ENCODE peak calls at places on chromosomes 3 and 15, in seven cellular contexts. One of them, this sample, is unnamed.
A peak's percentile ranks its signal among the peaks of the same experiment; 100 is the strongest.

GRCh38 chr15:56232058-56232457 is 11.6 kb downstream of the RFX7 start:
- DNase-seq in CD4-positive, alpha-beta memory T cell: no peak
- DNase-seq in tibial nerve: no peak
- DNase-seq in GM23248: no peak
- DNase-seq in body of pancreas: no peak
- DNase-seq in prostate gland: no peak
- DNase-seq in transverse colon: no peak
- DNase-seq in this sample: no peak

GRCh38 chr15:67188551-67189218 is 65.8 kb downstream of the AAGAB start:
- DNase-seq in CD4-positive, alpha-beta memory T cell: no peak
- DNase-seq in tibial nerve: peak; percentile 86
- DNase-seq in GM23248: peak; percentile 87
- DNase-seq in body of pancreas: no peak
- DNase-seq in prostate gland: no peak
- DNase-seq in transverse colon: no peak
- DNase-seq in this sample: no peak

GRCh38 chr15:63200464-63201242 is 11.2 kb downstream of the RAB8B start:
- DNase-seq in CD4-positive, alpha-beta memory T cell: no peak
- DNase-seq in tibial nerve: no peak
- DNase-seq in GM23248: no peak
- DNase-seq in body of pancreas: no peak
- DNase-seq in prostate gland: no peak
- DNase-seq in transverse colon: no peak
- DNase-seq in this sample: no peak

GRCh38 chr3:49839193-49839809 is 17.1 kb downstream of the TRAIP start:
- DNase-seq in CD4-positive, alpha-beta memory T cell: peak; percentile 79
- DNase-seq in tibial nerve: peak; percentile 90
- DNase-seq in GM23248: peak; percentile 86
- DNase-seq in body of pancreas: peak; percentile 84
- DNase-seq in prostate gland: peak; percentile 72
- DNase-seq in transverse colon: peak; percentile 83
- DNase-seq in this sample: peak; percentile 91

GRCh38 chr15:83960192-83960829 is 275.3 kb upstream of the GOLGA6L4 start:
- DNase-seq in CD4-positive, alpha-beta memory T cell: no peak
- DNase-seq in tibial nerve: no peak
- DNase-seq in GM23248: no peak
- DNase-seq in body of pancreas: no peak
- DNase-seq in prostate gland: peak; percentile 64
- DNase-seq in transverse colon: no peak
- DNase-seq in this sample: no peak

GRCh38 chr3:142981901-142982773 is 18.7 kb upstream of the PAQR9 start:
- DNase-seq in CD4-positive, alpha-beta memory T cell: no peak
- DNase-seq in tibial nerve: no peak
- DNase-seq in GM23248: no peak
- DNase-seq in body of pancreas: no peak
- DNase-seq in prostate gland: no peak
- DNase-seq in transverse colon: no peak
- DNase-seq in this sample: no peak

GRCh38 chr3:34511891-34512290 is 713.5 kb downstream of the PDCD6IP start:
- DNase-seq in CD4-positive, alpha-beta memory T cell: no peak
- DNase-seq in tibial nerve: no peak
- DNase-seq in GM23248: no peak
- DNase-seq in body of pancreas: no peak
- DNase-seq in prostate gland: no peak
- DNase-seq in transverse colon: no peak
- DNase-seq in this sample: no peak

GRCh38 chr3:81761904-81762565 is 590 bp upstream of the GBE1 start:
- DNase-seq in CD4-positive, alpha-beta memory T cell: no peak
- DNase-seq in tibial nerve: no peak
- DNase-seq in GM23248: peak; percentile 42
- DNase-seq in body of pancreas: no peak
- DNase-seq in prostate gland: no peak
- DNase-seq in transverse colon: no peak
- DNase-seq in this sample: no peak

GRCh38 chr15:57784081-57784488 is 77.6 kb downstream of the POLR2M start:
- DNase-seq in CD4-positive, alpha-beta memory T cell: no peak
- DNase-seq in tibial nerve: peak; percentile 13
- DNase-seq in GM23248: peak; percentile 91
- DNase-seq in body of pancreas: peak; percentile 8
- DNase-seq in prostate gland: no peak
- DNase-seq in transverse colon: no peak
- DNase-seq in this sample: peak; percentile 49

GRCh38 chr3:120147072-120147871 is 53.0 kb upstream of the GSK3B start:
- DNase-seq in CD4-positive, alpha-beta memory T cell: peak; percentile 47
- DNase-seq in tibial nerve: no peak
- DNase-seq in GM23248: no peak
- DNase-seq in body of pancreas: peak; percentile 40
- DNase-seq in prostate gland: peak; percentile 85
- DNase-seq in transverse colon: peak; percentile 46
- DNase-seq in this sample: no peak

GRCh38 chr15:85759391-85759790 is 35.3 kb downstream of the KLHL25 start:
- DNase-seq in CD4-positive, alpha-beta memory T cell: no peak
- DNase-seq in tibial nerve: no peak
- DNase-seq in GM23248: no peak
- DNase-seq in body of pancreas: no peak
- DNase-seq in prostate gland: no peak
- DNase-seq in transverse colon: no peak
- DNase-seq in this sample: peak; percentile 87

GRCh38 chr3:135203026-135203425 is 408.0 kb downstream of the EPHB1 start:
- DNase-seq in CD4-positive, alpha-beta memory T cell: no peak
- DNase-seq in tibial nerve: no peak
- DNase-seq in GM23248: no peak
- DNase-seq in body of pancreas: no peak
- DNase-seq in prostate gland: no peak
- DNase-seq in transverse colon: no peak
- DNase-seq in this sample: no peak

GRCh38 chr3:134028486-134029255 is 1.1 kb downstream of the SLCO2A1 start:
- DNase-seq in CD4-positive, alpha-beta memory T cell: no peak
- DNase-seq in tibial nerve: no peak
- DNase-seq in GM23248: no peak
- DNase-seq in body of pancreas: no peak
- DNase-seq in prostate gland: no peak
- DNase-seq in transverse colon: no peak
- DNase-seq in this sample: no peak
- H3K4me3 ChIP-seq in CD4-positive, alpha-beta memory T cell: no peak overlapping the region
- H3K4me3 ChIP-seq in tibial nerve: peak overlapping the region; percentile 34
- H3K4me3 ChIP-seq in GM23248: peak overlapping the region; percentile 78
- H3K4me3 ChIP-seq in body of pancreas: peak overlapping the region; percentile 43
- H3K4me3 ChIP-seq in prostate gland: peak overlapping the region; percentile 54
- H3K4me3 ChIP-seq in transverse colon: no peak overlapping the region
- H3K4me3 ChIP-seq in this sample: peak overlapping the region; percentile 73

DNA sequence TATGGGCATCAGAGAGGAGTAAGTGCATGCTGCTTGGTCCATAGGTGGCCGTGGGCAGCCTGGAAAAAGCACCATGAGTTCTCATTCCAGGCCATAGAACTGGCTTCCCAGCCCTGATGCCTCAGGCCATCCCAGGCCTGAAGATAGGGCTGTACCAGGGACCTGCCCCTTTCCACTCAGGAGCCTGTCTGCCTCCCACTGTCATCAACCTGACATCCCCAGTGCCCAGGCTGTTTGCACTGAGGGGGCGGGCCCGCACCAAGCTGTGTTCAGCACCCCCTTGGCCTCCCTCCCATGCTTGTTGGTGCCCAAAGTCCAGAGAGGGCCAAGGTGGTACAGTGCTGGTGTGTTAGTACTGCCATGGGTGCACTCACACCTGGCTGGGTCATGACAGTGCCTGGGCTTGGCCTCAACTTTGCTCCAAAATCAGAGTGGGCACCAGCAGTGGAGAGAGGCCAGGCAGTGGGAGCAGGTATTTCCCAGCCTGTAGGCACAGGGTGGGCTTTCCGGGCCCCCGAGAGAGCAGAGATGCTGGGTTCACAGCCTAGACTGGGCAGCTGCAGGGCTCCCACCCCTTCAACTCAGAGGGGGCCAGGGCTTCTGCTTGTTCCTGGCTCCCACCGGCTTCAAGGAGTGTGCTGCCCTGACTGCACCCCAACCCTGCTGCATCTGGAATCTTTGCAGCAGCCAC is 556.1 kb downstream of the SI start:
- DNase-seq in CD4-positive, alpha-beta memory T cell: no peak
- DNase-seq in tibial nerve: no peak
- DNase-seq in GM23248: no peak
- DNase-seq in body of pancreas: no peak
- DNase-seq in prostate gland: no peak
- DNase-seq in transverse colon: no peak
- DNase-seq in this sample: peak; percentile 22
- H3K9me3 ChIP-seq in CD4-positive, alpha-beta memory T cell: no peaks in the 10 kb centered on the region
- H3K9me3 ChIP-seq in tibial nerve: peaks cover 7% of the 10 kb centered on the region
- H3K9me3 ChIP-seq in GM23248: no peaks in the 10 kb centered on the region
- H3K9me3 ChIP-seq in body of pancreas: no peaks in the 10 kb centered on the region
- H3K9me3 ChIP-seq in prostate gland: no peaks in the 10 kb centered on the region
- H3K9me3 ChIP-seq in transverse colon: no peaks in the 10 kb centered on the region
- H3K9me3 ChIP-seq in this sample: no peaks in the 10 kb centered on the region

GRCh38 chr15:34709866-34710265 is 44.9 kb downstream of the GJD2 start:
- DNase-seq in CD4-positive, alpha-beta memory T cell: no peak
- DNase-seq in tibial nerve: no peak
- DNase-seq in GM23248: peak; percentile 72
- DNase-seq in body of pancreas: no peak
- DNase-seq in prostate gland: no peak
- DNase-seq in transverse colon: no peak
- DNase-seq in this sample: no peak

GRCh38 chr15:34713635-34714034 is 41.2 kb downstream of the GJD2 start:
- DNase-seq in CD4-positive, alpha-beta memory T cell: no peak
- DNase-seq in tibial nerve: no peak
- DNase-seq in GM23248: no peak
- DNase-seq in body of pancreas: no peak
- DNase-seq in prostate gland: no peak
- DNase-seq in transverse colon: no peak
- DNase-seq in this sample: no peak

GRCh38 chr15:34708422-34708821 is 46.4 kb downstream of the GJD2 start:
- DNase-seq in CD4-positive, alpha-beta memory T cell: no peak
- DNase-seq in tibial nerve: no peak
- DNase-seq in GM23248: peak; percentile 79
- DNase-seq in body of pancreas: peak; percentile 25
- DNase-seq in prostate gland: no peak
- DNase-seq in transverse colon: no peak
- DNase-seq in this sample: no peak
- H3K4me3 ChIP-seq in CD4-positive, alpha-beta memory T cell: no peak overlapping the region
- H3K4me3 ChIP-seq in tibial nerve: no peak overlapping the region
- H3K4me3 ChIP-seq in GM23248: no peak overlapping the region
- H3K4me3 ChIP-seq in body of pancreas: no peak overlapping the region
- H3K4me3 ChIP-seq in prostate gland: no peak overlapping the region
- H3K4me3 ChIP-seq in transverse colon: no peak overlapping the region
- H3K4me3 ChIP-seq in this sample: no peak overlapping the region

DNA sequence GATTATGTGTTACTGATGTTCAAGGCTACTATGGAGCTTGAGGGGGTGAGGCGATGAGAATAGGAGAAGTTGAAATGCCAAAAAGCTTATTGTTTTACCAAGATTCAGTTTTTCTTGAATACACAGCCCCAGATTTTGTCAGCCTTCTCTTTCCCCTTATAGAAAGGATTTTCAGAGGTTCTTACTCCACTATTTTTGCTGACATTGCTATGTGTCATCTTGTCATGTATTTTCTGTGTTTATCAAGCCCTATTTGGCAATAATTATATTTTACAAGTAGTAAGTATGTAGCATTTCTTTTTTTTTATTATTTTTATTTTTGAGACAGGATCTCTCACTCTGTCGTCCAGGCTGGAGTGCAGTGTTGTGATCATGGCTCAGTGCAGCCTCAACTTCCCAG is 133.1 kb downstream of the ATG7 start:
- DNase-seq in CD4-positive, alpha-beta memory T cell: no peak
- DNase-seq in tibial nerve: no peak
- DNase-seq in GM23248: no peak
- DNase-seq in body of pancreas: no peak
- DNase-seq in prostate gland: no peak
- DNase-seq in transverse colon: no peak
- DNase-seq in this sample: no peak
- H3K9me3 ChIP-seq in CD4-positive, alpha-beta memory T cell: no peaks in the 10 kb centered on the region
- H3K9me3 ChIP-seq in tibial nerve: no peaks in the 10 kb centered on the region
- H3K9me3 ChIP-seq in GM23248: no peaks in the 10 kb centered on the region
- H3K9me3 ChIP-seq in body of pancreas: no peaks in the 10 kb centered on the region
- H3K9me3 ChIP-seq in prostate gland: no peaks in the 10 kb centered on the region
- H3K9me3 ChIP-seq in transverse colon: no peaks in the 10 kb centered on the region
- H3K9me3 ChIP-seq in this sample: no peaks in the 10 kb centered on the region